ENCODE peak calls at places on chromosomes 6 and 20, in five cellular contexts. D, L, K, B and W are unnamed samples.

GRCh38 chr20:60055740-60056139 is 97.5 kb downstream of the CDH26 start:
- DNase-seq in D (no peak), L (no peak), K (peak), B (no peak), W (no peak)

GRCh38 chr6:167588181-167588919 is 238.4 kb upstream of the AFDN start:
- DNase-seq in D (no peak), L (peak), K (no peak), B (no peak), W (no peak)

GRCh38 chr20:25327521-25328235 is 63.0 kb downstream of the ABHD12 start:
- DNase-seq in D (no peak), L (no peak), K (no peak), B (no peak), W (no peak)

GRCh38 chr6:13287104-13287503 is 41.2 kb downstream of the TBC1D7 start:
- DNase-seq in D (no peak), L (no peak), K (no peak), B (no peak), W (no peak)

GRCh38 chr6:24481449-24481848 is 7.9 kb downstream of the GPLD1 start:
- DNase-seq in D (no peak), L (no peak), K (no peak), B (no peak), W (no peak)

GRCh38 chr20:17615645-17616479 is 46.0 kb downstream of the DSTN start:
- DNase-seq in D (no peak), L (no peak), K (no peak), B (no peak), W (peak)

GRCh38 chr6:36852481-36853147 is 13.4 kb upstream of the CPNE5 start:
- DNase-seq in D (no peak), L (peak), K (no peak), B (no peak), W (no peak)

GRCh38 chr6:167915139-167915538 is 82.3 kb upstream of the KIF25 start:
- DNase-seq in D (no peak), L (no peak), K (no peak), B (no peak), W (no peak)

GRCh38 chr6:106315765-106316375 is 9.7 kb downstream of the ATG5 start:
- DNase-seq in D (no peak), L (no peak), K (no peak), B (no peak), W (no peak)

GRCh38 chr6:132598473-132598872 is 8.9 kb upstream of the TAAR5 start:
- DNase-seq in D (no peak), L (peak), K (no peak), B (peak), W (no peak)

GRCh38 chr6:149202967-149203366 is 114.5 kb upstream of the TAB2 start:
- DNase-seq in D (no peak), L (no peak), K (no peak), B (no peak), W (no peak)

GRCh38 chr6:29071831-29072723 is 15.0 kb downstream of the OR2B3 start:
- DNase-seq in D (peak), L (peak), K (no peak), B (peak), W (no peak)

GRCh38 chr6:122736166-122736565 is 43.4 kb upstream of the FABP7 start:
- DNase-seq in D (no peak), L (no peak), K (no peak), B (no peak), W (no peak)

GRCh38 chr6:37525460-37526357 is 26.0 kb upstream of the CCDC167 start:
- DNase-seq in D (no peak), L (no peak), K (no peak), B (peak), W (no peak)

GRCh38 chr20:47591231-47591630 is 89.5 kb downstream of the NCOA3 start:
- DNase-seq in D (no peak), L (no peak), K (no peak), B (no peak), W (no peak)

GRCh38 chr6:158539363-158539762 is 20.5 kb upstream of the TMEM181 start:
- DNase-seq in D (no peak), L (no peak), K (no peak), B (no peak), W (no peak)

GRCh38 chr20:21548390-21549035 is 34.6 kb upstream of the NKX2-2 start:
- DNase-seq in D (no peak), L (no peak), K (peak), B (no peak), W (no peak)

GRCh38 chr6:5315883-5316282 is 54.6 kb downstream of the FARS2 start:
- DNase-seq in D (no peak), L (no peak), K (no peak), B (no peak), W (no peak)

GRCh38 chr20:1086273-1087213 is 31.9 kb upstream of the PSMF1 start:
- DNase-seq in D (no peak), L (no peak), K (no peak), B (no peak), W (no peak)

GRCh38 chr6:109306733-109307132 is 75.5 kb downstream of the CD164 start:
- DNase-seq in D (no peak), L (no peak), K (no peak), B (peak), W (no peak)

GRCh38 chr6:41707565-41708200 is 27.7 kb downstream of the TFEB start:
- DNase-seq in D (no peak), L (no peak), K (no peak), B (no peak), W (no peak)

GRCh38 chr6:131731224-131731623 is 20.4 kb upstream of the CTAGE9 start:
- DNase-seq in D (no peak), L (no peak), K (no peak), B (no peak), W (no peak)

GRCh38 chr6:138404666-138405337 is 779 bp downstream of the HEBP2 start:
- DNase-seq in D (no peak), L (no peak), K (no peak), B (peak), W (no peak)

GRCh38 chr20:20276806-20277530 is 90.9 kb upstream of the INSM1 start:
- DNase-seq in D (no peak), L (no peak), K (no peak), B (no peak), W (no peak)

GRCh38 chr6:170440437-170440836 is 112.7 kb downstream of the PSMB1 start:
- DNase-seq in D (no peak), L (no peak), K (no peak), B (no peak), W (no peak)

GRCh38 chr6:170437719-170438401 is 115.2 kb downstream of the PSMB1 start:
- DNase-seq in D (no peak), L (no peak), K (no peak), B (no peak), W (no peak)

GRCh38 chr6:170438861-170439260 is 114.2 kb downstream of the PSMB1 start:
- DNase-seq in D (no peak), L (no peak), K (no peak), B (no peak), W (no peak)

GRCh38 chr6:170439366-170440351 is 113.4 kb downstream of the PSMB1 start:
- DNase-seq in D (no peak), L (no peak), K (no peak), B (no peak), W (no peak)

GRCh38 chr6:170438402-170438753 is 114.7 kb downstream of the PSMB1 start:
- DNase-seq in D (peak), L (peak), K (no peak), B (peak), W (peak)
- TF ChIP-seq TAF1 in D (no peak), L (no peak), K (no peak), B (no peak), W (no peak)

GRCh38 chr6:160520043-160520904 is 143.8 kb downstream of the LPA start:
- DNase-seq in D (peak), L (peak), K (no peak), B (peak), W (peak)
- TF ChIP-seq POLR2A in D (peak), L (no peak), K (no peak), B (peak), W (no peak)

GRCh38 chr6:6820688-6821238 is 232.2 kb downstream of the LY86 start:
- DNase-seq in D (peak), L (no peak), K (no peak), B (no peak), W (no peak)
- TF ChIP-seq TAF1 in D (no peak), L (no peak), K (no peak), B (no peak), W (no peak)

GRCh38 chr6:27617700-27618689 is 145.1 kb upstream of the ZNF184 start:
- DNase-seq in D (no peak), L (no peak), K (no peak), B (peak), W (no peak)
- TF ChIP-seq POLR2A in D (no peak), L (no peak), K (no peak), B (no peak), W (no peak)

DNA sequence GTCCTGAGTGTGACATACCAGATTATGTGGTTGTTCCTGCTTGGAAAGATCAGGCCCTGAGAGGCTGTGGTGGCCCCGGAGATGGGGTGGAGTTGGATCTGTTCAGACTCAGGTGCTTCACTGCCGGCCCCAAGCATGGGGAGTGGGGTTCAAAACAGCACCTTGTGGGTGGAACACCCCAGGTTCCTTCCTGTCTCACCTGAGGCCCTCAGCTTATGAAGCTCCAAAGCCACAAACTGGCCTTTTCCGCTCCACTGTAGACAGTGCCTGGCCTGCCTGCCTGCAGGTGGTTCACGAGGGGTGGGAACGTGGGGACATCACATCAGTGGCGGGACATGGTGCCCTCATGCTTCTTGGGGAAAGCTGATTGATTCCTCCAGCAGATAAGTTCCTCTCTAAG is 146.4 kb downstream of the TAF4 start:
- DNase-seq in D (no peak), L (no peak), K (no peak), B (no peak), W (no peak)
- TF ChIP-seq TAF1 in D (no peak), L (no peak), K (no peak), B (no peak), W (no peak)

GRCh38 chr6:11835065-11835464 is 56.5 kb upstream of the ADTRP start:
- DNase-seq in D (no peak), L (no peak), K (no peak), B (no peak), W (no peak)
- TF ChIP-seq POLR2A in D (no peak), L (no peak), K (no peak), B (no peak), W (no peak)

GRCh38 chr6:161273356-161273751 is 507 bp downstream of the AGPAT4 start:
- DNase-seq in D (no peak), L (no peak), K (no peak), B (peak), W (no peak)
- TF ChIP-seq TAF1 in D (no peak), L (no peak), K (no peak), B (no peak), W (no peak)